ENCODE peak calls at places on chromosomes 11 and 22, in nine cellular contexts. E is pancreas, Y is fibroblast of lung, M is suprapubic skin, D is H1, L is mucosa of descending colon, Z is neuronal stem cell, K is HCT116, Q is right atrium auricular region. A is an unnamed sample. For H3K9me3, the result is how much of the 10 kb centered on the place peaks cover.

GRCh38 chr22:36399473-36399780 is 11.7 kb upstream of the MYH9 start:
- DNase-seq in E (no peak), Y (no peak), M (no peak), D (no peak), L (no peak), Z (no peak), K (no peak), Q (no peak), A (no peak)

GRCh38 chr22:18057568-18058209 is 20.1 kb upstream of the PEX26 start:
- DNase-seq in E (peak), Y (peak), M (peak), D (no peak), L (peak), Z (no peak), K (peak), Q (peak), A (no peak)

GRCh38 chr11:47415949-47416472 is 7.6 kb downstream of the SLC39A13 start:
- DNase-seq in E (peak), Y (peak), M (peak), D (no peak), L (peak), Z (no peak), K (peak), Q (peak), A (peak)

GRCh38 chr11:90243534-90243933 is 20.7 kb upstream of the CHORDC1 start:
- DNase-seq in E (no peak), Y (no peak), M (no peak), D (no peak), L (no peak), Z (no peak), K (no peak), Q (no peak), A (no peak)

GRCh38 chr11:64146036-64146943 is 19.6 kb downstream of the MACROD1 start:
- DNase-seq in E (peak), Y (peak), M (no peak), D (peak), L (no peak), Z (no peak), K (peak), Q (no peak), A (no peak)

GRCh38 chr11:65915821-65916251 is 3.0 kb downstream of the C11orf68 start:
- DNase-seq in E (peak), Y (peak), M (peak), D (no peak), L (peak), Z (no peak), K (peak), Q (peak), A (no peak)

GRCh38 chr11:72425053-72425980 is 9.0 kb downstream of the CLPB start:
- DNase-seq in E (no peak), Y (no peak), M (no peak), D (no peak), L (no peak), Z (no peak), K (no peak), Q (no peak), A (no peak)

GRCh38 chr11:31813961-31814868 is 3.1 kb upstream of the PAX6 start:
- DNase-seq in E (no peak), Y (no peak), M (no peak), D (peak), L (no peak), Z (no peak), K (no peak), Q (no peak), A (no peak)

GRCh38 chr11:13836666-13837065 is 125.9 kb upstream of the SPON1 start:
- DNase-seq in E (no peak), Y (no peak), M (no peak), D (no peak), L (no peak), Z (no peak), K (no peak), Q (no peak), A (no peak)

GRCh38 chr11:69530278-69531070 is 49.0 kb downstream of the LINC01488 start:
- DNase-seq in E (no peak), Y (no peak), M (peak), D (no peak), L (peak), Z (no peak), K (no peak), Q (no peak), A (no peak)

GRCh38 chr11:57499413-57499982 is 16.0 kb downstream of the SLC43A1 start:
- DNase-seq in E (peak), Y (peak), M (peak), D (peak), L (peak), Z (peak), K (peak), Q (peak), A (peak)

GRCh38 chr11:76153609-76153949 is 52.7 kb downstream of the WNT11 start:
- DNase-seq in E (no peak), Y (no peak), M (no peak), D (no peak), L (peak), Z (no peak), K (no peak), Q (peak), A (no peak)

GRCh38 chr22:17441326-17441725 is 72.1 kb downstream of the CECR2 start:
- DNase-seq in E (no peak), Y (no peak), M (no peak), D (no peak), L (no peak), Z (no peak), K (no peak), Q (no peak), A (no peak)

GRCh38 chr22:29342177-29342576 is 26.7 kb upstream of the RASL10A start:
- DNase-seq in E (no peak), Y (no peak), M (no peak), D (no peak), L (no peak), Z (no peak), K (no peak), Q (no peak), A (no peak)

GRCh38 chr11:66659785-66660184 is 17.9 kb downstream of the RBM4B start:
- DNase-seq in E (no peak), Y (no peak), M (no peak), D (no peak), L (no peak), Z (no peak), K (no peak), Q (no peak), A (no peak)

GRCh38 chr22:45757068-45757467 is 85.4 kb downstream of the ATXN10 start:
- DNase-seq in E (peak), Y (peak), M (no peak), D (peak), L (no peak), Z (peak), K (no peak), Q (no peak), A (peak)

GRCh38 chr22:17569971-17570511 is 6.7 kb downstream of the SLC25A18 start:
- DNase-seq in E (no peak), Y (peak), M (no peak), D (no peak), L (no peak), Z (no peak), K (no peak), Q (peak), A (no peak)

GRCh38 chr11:125924384-125925007 is 20.2 kb downstream of the DDX25 start:
- DNase-seq in E (no peak), Y (no peak), M (peak), D (no peak), L (no peak), Z (no peak), K (no peak), Q (no peak), A (no peak)

GRCh38 chr11:134666273-134667174 is 254.5 kb upstream of the B3GAT1 start:
- DNase-seq in E (no peak), Y (no peak), M (no peak), D (no peak), L (no peak), Z (no peak), K (no peak), Q (peak), A (no peak)

GRCh38 chr11:28366549-28367341 is 258.6 kb downstream of the METTL15 start:
- DNase-seq in E (no peak), Y (peak), M (no peak), D (no peak), L (no peak), Z (no peak), K (no peak), Q (no peak), A (no peak)
- H3K9me3 ChIP-seq in E (under half), Y (under half), M (under half), D (under half), L (under half), Z (under half), K (under half), Q (under half), A (under half)

GRCh38 chr22:47374273-47374771 is 611.9 kb downstream of the TBC1D22A start:
- DNase-seq in E (no peak), Y (no peak), M (peak), D (no peak), L (no peak), Z (no peak), K (no peak), Q (no peak), A (no peak)
- H3K9me3 ChIP-seq in E (under half), Y (under half), M (under half), D (half or more), L (under half), Z (under half), K (under half), Q (under half), A (under half)

GRCh38 chr11:3357302-3357701 is 21.6 kb downstream of the ZNF195 start:
- DNase-seq in E (no peak), Y (no peak), M (no peak), D (no peak), L (no peak), Z (no peak), K (no peak), Q (no peak), A (no peak)
- H3K9me3 ChIP-seq in E (under half), Y (under half), M (under half), D (half or more), L (half or more), Z (half or more), K (half or more), Q (half or more), A (under half)

DNA sequence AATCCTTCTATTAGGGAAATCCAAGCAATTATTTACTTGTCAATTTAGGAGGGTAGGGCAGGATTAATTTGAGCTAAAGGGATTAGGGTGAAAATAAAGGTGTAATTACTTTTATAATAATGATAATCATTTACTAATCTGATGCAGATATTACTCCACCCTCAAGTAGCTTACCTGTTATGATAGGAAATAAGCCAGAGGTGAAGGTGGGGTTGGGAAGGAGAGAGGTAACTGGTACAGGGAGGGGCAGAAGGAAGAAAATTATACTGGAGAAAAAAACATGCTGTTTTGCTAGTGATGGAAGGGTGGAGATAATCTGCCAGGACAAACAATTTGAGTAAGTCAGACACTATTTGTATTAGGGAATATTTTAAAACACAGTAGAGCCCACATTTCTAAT is 157.7 kb downstream of the BARX2 start:
- DNase-seq in E (no peak), Y (no peak), M (no peak), D (no peak), L (no peak), Z (no peak), K (no peak), Q (no peak), A (no peak)
- H3K9me3 ChIP-seq in E (under half), Y (under half), M (under half), D (under half), L (under half), Z (under half), K (under half), Q (under half), A (under half)

GRCh38 chr11:91922846-91923245 is 301.8 kb upstream of the FAT3 start:
- DNase-seq in E (no peak), Y (no peak), M (no peak), D (no peak), L (no peak), Z (no peak), K (no peak), Q (no peak), A (no peak)
- H3K9me3 ChIP-seq in E (under half), Y (under half), M (under half), D (under half), L (under half), Z (under half), K (under half), Q (under half), A (under half)

DNA sequence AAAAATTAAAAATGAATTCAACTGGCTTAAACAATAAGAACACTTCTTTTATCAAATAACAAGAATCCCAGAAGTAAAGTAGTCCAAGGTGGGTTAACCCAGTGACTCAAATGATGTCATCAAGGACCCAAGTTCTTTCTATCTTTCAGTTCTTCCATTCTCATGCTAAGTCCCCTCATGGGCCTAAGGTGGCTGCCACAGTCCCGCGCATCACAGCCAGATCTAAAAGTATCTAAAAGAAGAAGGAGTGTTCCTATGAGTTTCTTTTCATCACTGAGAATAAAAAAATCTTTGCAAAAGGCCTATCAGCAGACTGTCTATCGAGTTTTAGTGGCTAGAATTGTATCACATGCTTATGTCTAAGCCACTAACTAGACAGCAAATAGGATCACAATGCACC is 37.2 kb upstream of the LDLRAD3 start:
- DNase-seq in E (no peak), Y (no peak), M (no peak), D (no peak), L (no peak), Z (no peak), K (no peak), Q (no peak), A (no peak)
- H3K9me3 ChIP-seq in E (under half), Y (under half), M (under half), D (under half), L (under half), Z (under half), K (under half), Q (under half), A (under half)

GRCh38 chr22:47372111-47372581 is 609.7 kb downstream of the TBC1D22A start:
- DNase-seq in E (no peak), Y (no peak), M (peak), D (no peak), L (no peak), Z (no peak), K (no peak), Q (no peak), A (no peak)
- H3K9me3 ChIP-seq in E (under half), Y (under half), M (under half), D (half or more), L (under half), Z (under half), K (under half), Q (under half), A (under half)

GRCh38 chr11:124758355-124759267 is 3.5 kb downstream of the ESAM start:
- DNase-seq in E (peak), Y (peak), M (peak), D (peak), L (peak), Z (no peak), K (peak), Q (no peak), A (peak)
- H3K9me3 ChIP-seq in E (under half), Y (under half), M (under half), D (under half), L (under half), Z (under half), K (under half), Q (under half), A (under half)

DNA sequence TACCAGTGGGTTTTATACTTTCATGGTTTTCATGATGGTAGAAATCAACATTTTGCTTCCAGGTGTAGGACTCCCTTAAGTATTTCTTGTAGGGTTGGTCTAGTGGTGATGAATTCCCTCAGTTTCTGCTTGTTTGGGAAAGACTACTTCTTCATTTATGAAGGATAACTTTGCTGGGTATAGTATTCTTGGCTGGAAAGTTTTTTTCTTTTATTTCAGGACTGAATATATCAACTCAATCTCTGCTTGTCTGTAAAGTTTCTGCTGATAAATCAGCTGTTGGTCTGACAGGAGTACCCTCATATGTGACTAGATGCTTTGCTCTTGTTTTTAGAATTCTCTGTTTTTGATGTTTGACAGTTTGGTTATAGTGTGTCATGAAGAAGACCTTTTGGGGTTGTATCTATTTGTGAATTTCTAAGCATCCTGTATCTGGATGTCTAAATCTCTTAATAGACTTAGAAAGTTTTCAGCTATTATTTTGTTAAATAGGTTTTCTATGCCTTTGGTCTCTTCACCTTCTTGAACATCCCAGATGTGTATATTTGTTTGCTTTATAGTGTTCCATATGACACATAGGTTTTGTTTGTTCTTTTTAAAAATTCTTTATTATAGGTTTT is 95.9 kb downstream of the ENTHD1 start:
- DNase-seq in E (no peak), Y (no peak), M (no peak), D (no peak), L (no peak), Z (no peak), K (no peak), Q (no peak), A (no peak)
- H3K9me3 ChIP-seq in E (under half), Y (under half), M (under half), D (under half), L (under half), Z (under half), K (under half), Q (under half), A (under half)